ENCODE peak calls at places on chromosome 21, in six cellular contexts. One of them, this sample, is unnamed.

GRCh38 chr21:33362044-33362555 is 37.3 kb downstream of the IFNAR1 start:
- ATAC-seq in GM12878: no peak
- ATAC-seq in upper lobe of left lung: peak; percentile 25
- ATAC-seq in A549: no peak
- ATAC-seq in HepG2: no peak
- ATAC-seq in K562: peak; percentile 51
- ATAC-seq in this sample: no peak

GRCh38 chr21:17538576-17538975 is 25.7 kb downstream of the CXADR start:
- ATAC-seq in GM12878: no peak
- ATAC-seq in upper lobe of left lung: no peak
- ATAC-seq in A549: no peak
- ATAC-seq in HepG2: no peak
- ATAC-seq in K562: no peak
- ATAC-seq in this sample: no peak

GRCh38 chr21:29819675-29820337 is 120.0 kb downstream of the GRIK1 start:
- ATAC-seq in GM12878: no peak
- ATAC-seq in upper lobe of left lung: no peak
- ATAC-seq in A549: no peak
- ATAC-seq in HepG2: no peak
- ATAC-seq in K562: no peak
- ATAC-seq in this sample: no peak

GRCh38 chr21:39118604-39119215 is 64.5 kb downstream of the PSMG1 start:
- ATAC-seq in GM12878: no peak
- ATAC-seq in upper lobe of left lung: no peak
- ATAC-seq in A549: no peak
- ATAC-seq in HepG2: no peak
- ATAC-seq in K562: no peak
- ATAC-seq in this sample: no peak

GRCh38 chr21:20603236-20603635 is 395.0 kb upstream of the NCAM2 start:
- ATAC-seq in GM12878: no peak
- ATAC-seq in upper lobe of left lung: no peak
- ATAC-seq in A549: no peak
- ATAC-seq in HepG2: no peak
- ATAC-seq in K562: no peak
- ATAC-seq in this sample: no peak

GRCh38 chr21:29151937-29152336 is 21.5 kb downstream of the MAP3K7CL start:
- ATAC-seq in GM12878: no peak
- ATAC-seq in upper lobe of left lung: no peak
- ATAC-seq in A549: no peak
- ATAC-seq in HepG2: no peak
- ATAC-seq in K562: no peak
- ATAC-seq in this sample: no peak

GRCh38 chr21:17512245-17513213 is at the start of gene CXADR:
- ATAC-seq in GM12878: peak; percentile 73
- ATAC-seq in upper lobe of left lung: peak; percentile 86
- ATAC-seq in A549: peak; percentile 90
- ATAC-seq in HepG2: peak; percentile 88
- ATAC-seq in K562: peak; percentile 94
- ATAC-seq in this sample: peak; percentile 59

GRCh38 chr21:38852278-38852677 is 46.5 kb downstream of the ETS2 start:
- ATAC-seq in GM12878: no peak
- ATAC-seq in upper lobe of left lung: no peak
- ATAC-seq in A549: no peak
- ATAC-seq in HepG2: no peak
- ATAC-seq in K562: peak; percentile 4
- ATAC-seq in this sample: no peak

GRCh38 chr21:46607605-46608004 is 2.7 kb upstream of the S100B start:
- ATAC-seq in GM12878: peak; percentile 28
- ATAC-seq in upper lobe of left lung: no peak
- ATAC-seq in A549: no peak
- ATAC-seq in HepG2: no peak
- ATAC-seq in K562: no peak
- ATAC-seq in this sample: no peak

GRCh38 chr21:46636181-46636512 is 673 bp downstream of the PRMT2 start:
- ATAC-seq in GM12878: no peak
- ATAC-seq in upper lobe of left lung: no peak
- ATAC-seq in A549: no peak
- ATAC-seq in HepG2: no peak
- ATAC-seq in K562: no peak
- ATAC-seq in this sample: no peak

GRCh38 chr21:29144736-29145353 is 14.4 kb downstream of the MAP3K7CL start:
- ATAC-seq in GM12878: no peak
- ATAC-seq in upper lobe of left lung: peak; percentile 44
- ATAC-seq in A549: no peak
- ATAC-seq in HepG2: no peak
- ATAC-seq in K562: no peak
- ATAC-seq in this sample: peak; percentile 30

GRCh38 chr21:17590443-17590842 is 22.3 kb downstream of the BTG3 start:
- ATAC-seq in GM12878: no peak
- ATAC-seq in upper lobe of left lung: no peak
- ATAC-seq in A549: no peak
- ATAC-seq in HepG2: no peak
- ATAC-seq in K562: no peak
- ATAC-seq in this sample: no peak

GRCh38 chr21:14569868-14570267 is 23.8 kb upstream of the SAMSN1 start:
- ATAC-seq in GM12878: no peak
- ATAC-seq in upper lobe of left lung: no peak
- ATAC-seq in A549: no peak
- ATAC-seq in HepG2: no peak
- ATAC-seq in K562: no peak
- ATAC-seq in this sample: no peak

GRCh38 chr21:17796037-17796403 is 23.1 kb downstream of the C21orf91 start:
- ATAC-seq in GM12878: peak; percentile 42
- ATAC-seq in upper lobe of left lung: no peak
- ATAC-seq in A549: no peak
- ATAC-seq in HepG2: peak; percentile 83
- ATAC-seq in K562: no peak
- ATAC-seq in this sample: no peak

GRCh38 chr21:17044696-17045095 is 468.1 kb upstream of the CXADR start:
- ATAC-seq in GM12878: no peak
- ATAC-seq in upper lobe of left lung: no peak
- ATAC-seq in A549: no peak
- ATAC-seq in HepG2: no peak
- ATAC-seq in K562: no peak
- ATAC-seq in this sample: no peak

GRCh38 chr21:29155118-29155932 is 24.9 kb downstream of the MAP3K7CL start:
- ATAC-seq in GM12878: no peak
- ATAC-seq in upper lobe of left lung: peak; percentile 94
- ATAC-seq in A549: no peak
- ATAC-seq in HepG2: peak; percentile 77
- ATAC-seq in K562: peak; percentile 76
- ATAC-seq in this sample: peak; percentile 83

GRCh38 chr21:33703750-33704606 is 61.7 kb downstream of the ITSN1 start:
- ATAC-seq in GM12878: no peak
- ATAC-seq in upper lobe of left lung: peak; percentile 38
- ATAC-seq in A549: no peak
- ATAC-seq in HepG2: peak; percentile 80
- ATAC-seq in K562: peak; percentile 48
- ATAC-seq in this sample: no peak

GRCh38 chr21:29114765-29115164 is 15.7 kb upstream of the MAP3K7CL start:
- ATAC-seq in GM12878: no peak
- ATAC-seq in upper lobe of left lung: peak; percentile 36
- ATAC-seq in A549: peak; percentile 39
- ATAC-seq in HepG2: peak; percentile 45
- ATAC-seq in K562: no peak
- ATAC-seq in this sample: no peak

GRCh38 chr21:39386194-39386593 is 37.3 kb upstream of the HMGN1 start:
- ATAC-seq in GM12878: no peak
- ATAC-seq in upper lobe of left lung: no peak
- ATAC-seq in A549: peak; percentile 4
- ATAC-seq in HepG2: peak; percentile 23
- ATAC-seq in K562: no peak
- ATAC-seq in this sample: no peak

GRCh38 chr21:33332143-33332542 is 7.4 kb downstream of the IFNAR1 start:
- ATAC-seq in GM12878: peak; percentile 83
- ATAC-seq in upper lobe of left lung: no peak
- ATAC-seq in A549: no peak
- ATAC-seq in HepG2: no peak
- ATAC-seq in K562: peak; percentile 73
- ATAC-seq in this sample: no peak

GRCh38 chr21:39669485-39669884 is 56.7 kb downstream of the B3GALT5 start:
- ATAC-seq in GM12878: no peak
- ATAC-seq in upper lobe of left lung: no peak
- ATAC-seq in A549: no peak
- ATAC-seq in HepG2: no peak
- ATAC-seq in K562: no peak
- ATAC-seq in this sample: no peak

GRCh38 chr21:25240974-25241373 is 366.3 kb downstream of the MRPL39 start:
- ATAC-seq in GM12878: peak; percentile 34
- ATAC-seq in upper lobe of left lung: no peak
- ATAC-seq in A549: no peak
- ATAC-seq in HepG2: no peak
- ATAC-seq in K562: no peak
- ATAC-seq in this sample: no peak

GRCh38 chr21:39564200-39564599 is 48.5 kb upstream of the B3GALT5 start:
- ATAC-seq in GM12878: no peak
- ATAC-seq in upper lobe of left lung: no peak
- ATAC-seq in A549: no peak
- ATAC-seq in HepG2: no peak
- ATAC-seq in K562: no peak
- ATAC-seq in this sample: no peak

GRCh38 chr21:37564341-37564923 is 197.9 kb downstream of the DYRK1A start:
- ATAC-seq in GM12878: peak; percentile 73
- ATAC-seq in upper lobe of left lung: peak; percentile 87
- ATAC-seq in A549: peak; percentile 93
- ATAC-seq in HepG2: peak; percentile 70
- ATAC-seq in K562: peak; percentile 70
- ATAC-seq in this sample: peak; percentile 87
- TF ChIP-seq CTCF in GM12878: peak; percentile 17
- TF ChIP-seq CTCF in upper lobe of left lung: no peak
- TF ChIP-seq CTCF in A549: peak; percentile 27
- TF ChIP-seq CTCF in HepG2: peak; percentile 31
- TF ChIP-seq CTCF in K562: peak; percentile 13
- TF ChIP-seq CTCF in this sample: no peak

DNA sequence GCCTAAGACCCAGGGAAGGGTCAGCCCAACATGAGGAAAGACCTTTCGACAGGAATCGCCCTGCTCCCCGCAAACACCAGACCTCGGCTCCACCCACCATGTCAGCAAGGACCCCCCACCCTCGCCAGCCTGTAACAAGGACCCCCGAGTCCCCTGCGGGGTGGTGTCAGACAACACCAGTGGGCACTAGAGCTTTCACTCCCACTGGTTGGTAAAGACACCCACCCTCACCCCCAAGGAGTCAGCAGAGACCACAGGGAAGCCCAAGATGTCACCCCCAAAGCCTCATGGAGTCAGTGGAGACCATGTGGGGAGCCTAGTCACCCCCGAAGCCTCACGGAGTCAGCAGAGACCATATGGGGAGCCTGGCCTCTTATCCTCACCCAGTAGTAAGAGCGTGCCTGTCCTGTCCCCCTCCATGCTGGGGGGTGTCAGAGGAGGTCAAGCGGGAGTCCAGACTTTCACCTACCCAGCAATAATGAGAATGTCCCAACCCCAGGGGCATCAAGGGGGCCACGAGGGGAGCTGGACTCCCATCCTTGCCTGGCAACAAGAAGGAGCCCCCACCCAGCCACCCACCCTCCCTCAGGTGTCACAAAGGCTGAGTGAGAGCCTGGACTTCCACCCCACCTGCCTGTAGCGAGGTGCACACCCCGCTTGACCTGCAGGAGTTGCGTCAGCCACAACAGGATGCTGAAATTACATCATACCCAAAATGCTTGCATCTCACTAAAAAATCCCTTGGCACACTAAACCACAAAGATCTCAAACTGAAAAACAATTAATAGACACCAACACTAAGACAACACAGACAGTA is 24.8 kb downstream of the SLC19A1 start:
- ATAC-seq in GM12878: peak; percentile 88
- ATAC-seq in upper lobe of left lung: no peak
- ATAC-seq in A549: no peak
- ATAC-seq in HepG2: no peak
- ATAC-seq in K562: peak; percentile 39
- ATAC-seq in this sample: no peak
- TF ChIP-seq EP300 in GM12878: no peak
- TF ChIP-seq EP300 in upper lobe of left lung: no peak
- TF ChIP-seq EP300 in A549: no peak
- TF ChIP-seq EP300 in HepG2: no peak
- TF ChIP-seq EP300 in K562: no peak
- TF ChIP-seq EP300 in this sample: no peak

DNA sequence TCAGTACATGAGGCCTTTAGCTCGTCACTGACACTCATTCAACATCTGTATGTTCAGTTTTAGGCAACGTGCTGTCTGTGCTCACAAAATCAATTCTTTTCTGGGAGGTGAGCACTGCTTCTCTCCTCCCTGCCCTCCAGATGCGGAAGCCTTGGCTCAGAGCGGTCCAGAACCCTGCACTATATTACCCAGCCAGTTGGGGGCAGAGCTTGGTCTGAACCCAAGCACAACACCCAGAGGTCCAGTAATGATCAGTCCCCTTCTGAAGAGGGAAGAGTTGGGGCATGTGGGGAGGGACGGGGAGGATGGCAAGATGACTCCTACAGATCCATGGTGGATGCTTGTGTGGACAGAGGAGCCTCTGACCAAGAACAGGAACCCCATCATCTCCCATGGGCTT is 5.6 kb upstream of the DSCAM start:
- ATAC-seq in GM12878: no peak
- ATAC-seq in upper lobe of left lung: peak; percentile 6
- ATAC-seq in A549: no peak
- ATAC-seq in HepG2: no peak
- ATAC-seq in K562: no peak
- ATAC-seq in this sample: no peak
- TF ChIP-seq CTCF in GM12878: no peak
- TF ChIP-seq CTCF in upper lobe of left lung: no peak
- TF ChIP-seq CTCF in A549: no peak
- TF ChIP-seq CTCF in HepG2: no peak
- TF ChIP-seq CTCF in K562: no peak
- TF ChIP-seq CTCF in this sample: no peak

DNA sequence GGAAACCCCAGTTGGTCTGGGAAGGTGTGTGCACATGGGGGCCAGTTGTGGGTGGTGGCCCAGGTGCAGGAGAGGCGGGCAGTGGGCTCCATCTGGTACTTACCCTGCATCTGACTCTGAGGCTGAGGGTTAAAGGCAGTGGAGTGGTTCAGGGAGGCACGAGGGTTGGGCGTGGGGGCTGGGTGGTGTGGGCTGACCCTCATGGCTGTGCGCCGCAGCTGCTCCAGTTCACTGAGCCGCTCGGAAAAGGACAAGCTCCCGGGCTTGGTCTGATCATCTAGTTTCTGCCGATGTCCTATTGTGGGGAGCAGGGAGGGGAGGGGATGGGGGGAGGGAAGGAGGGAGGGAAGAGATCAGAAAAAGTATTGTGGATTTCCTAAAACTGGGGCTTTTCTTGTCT is 165.5 kb downstream of the CLIC6 start:
- ATAC-seq in GM12878: no peak
- ATAC-seq in upper lobe of left lung: no peak
- ATAC-seq in A549: no peak
- ATAC-seq in HepG2: no peak
- ATAC-seq in K562: no peak
- ATAC-seq in this sample: no peak
- TF ChIP-seq EP300 in GM12878: no peak
- TF ChIP-seq EP300 in upper lobe of left lung: no peak
- TF ChIP-seq EP300 in A549: no peak
- TF ChIP-seq EP300 in HepG2: no peak
- TF ChIP-seq EP300 in K562: no peak
- TF ChIP-seq EP300 in this sample: no peak

DNA sequence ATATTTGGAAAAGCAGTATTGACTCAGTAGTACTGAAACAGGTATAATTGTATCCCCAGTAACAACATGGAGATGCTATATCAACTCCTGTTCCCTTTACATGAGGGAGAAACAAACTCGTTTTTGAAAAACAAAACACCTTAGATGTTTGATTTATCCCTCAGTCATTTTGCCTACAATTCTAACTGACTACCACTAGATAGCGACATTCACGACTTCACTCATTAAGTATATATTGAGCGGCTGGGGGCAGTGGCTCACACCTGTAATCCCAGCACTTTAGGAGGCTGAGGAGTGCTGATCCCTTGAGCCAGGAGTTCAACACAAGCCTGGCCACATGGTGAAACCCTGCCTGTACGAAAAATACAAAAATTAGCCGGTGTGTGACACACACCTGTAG is 83.3 kb downstream of the CYYR1 start:
- ATAC-seq in GM12878: no peak
- ATAC-seq in upper lobe of left lung: no peak
- ATAC-seq in A549: no peak
- ATAC-seq in HepG2: no peak
- ATAC-seq in K562: no peak
- ATAC-seq in this sample: no peak
- TF ChIP-seq CTCF in GM12878: no peak
- TF ChIP-seq CTCF in upper lobe of left lung: no peak
- TF ChIP-seq CTCF in A549: no peak
- TF ChIP-seq CTCF in HepG2: no peak
- TF ChIP-seq CTCF in K562: no peak
- TF ChIP-seq CTCF in this sample: no peak

This sample was measured in gastroesophageal sphincter.